ENCODE peak calls at places on chromosomes 4 and X, in four cellular contexts. U, S, Y and E are unnamed samples.

GRCh38 chr4:73208376-73208775 is 50.2 kb downstream of the ANKRD17 start:
- DNase-seq in U (no peak), S (no peak), Y (no peak), E (no peak)

GRCh38 chrX:9498236-9498635 is 33.4 kb downstream of the TBL1X start:
- DNase-seq in U (no peak), S (no peak), Y (no peak), E (no peak)

GRCh38 chr4:137981277-137981676 is 260.9 kb downstream of the SLC7A11 start:
- DNase-seq in U (no peak), S (no peak), Y (no peak), E (no peak)

GRCh38 chrX:68121835-68122234 is 311.5 kb downstream of the OPHN1 start:
- DNase-seq in U (no peak), S (no peak), Y (no peak), E (no peak)

GRCh38 chrX:21131346-21131745 is 242.9 kb upstream of the CNKSR2 start:
- DNase-seq in U (no peak), S (no peak), Y (no peak), E (no peak)

GRCh38 chr4:168384437-168385141 is 66.0 kb upstream of the DDX60 start:
- DNase-seq in U (no peak), S (no peak), Y (no peak), E (no peak)

GRCh38 chr4:152156448-152156847 is 379.4 kb downstream of the FBXW7 start:
- DNase-seq in U (no peak), S (no peak), Y (no peak), E (no peak)

GRCh38 chr4:7630559-7631287 is 196.0 kb upstream of the PSAPL1 start:
- DNase-seq in U (peak), S (no peak), Y (no peak), E (no peak)

GRCh38 chr4:138897818-138898226 is 117.8 kb upstream of the NOCT start:
- DNase-seq in U (no peak), S (no peak), Y (no peak), E (no peak)

GRCh38 chr4:37475776-37476175 is 210.4 kb downstream of the RELL1 start:
- DNase-seq in U (no peak), S (no peak), Y (no peak), E (no peak)

GRCh38 chr4:3010998-3011397 is 47.6 kb downstream of the GRK4 start:
- DNase-seq in U (no peak), S (no peak), Y (no peak), E (no peak)

GRCh38 chr4:80948995-80949394 is 81.5 kb upstream of the BMP3 start:
- DNase-seq in U (no peak), S (no peak), Y (no peak), E (no peak)

GRCh38 chrX:85592980-85593379 is 213.5 kb upstream of the POF1B start:
- DNase-seq in U (no peak), S (no peak), Y (no peak), E (no peak)

GRCh38 chr4:183455431-183456145 is 11.2 kb downstream of the CDKN2AIP start:
- DNase-seq in U (no peak), S (no peak), Y (no peak), E (no peak)

GRCh38 chr4:89307446-89308160 is at the start of gene GPRIN3:
- DNase-seq in U (peak), S (peak), Y (peak), E (peak)

GRCh38 chr4:103424853-103425252 is 226.7 kb upstream of the CENPE start:
- DNase-seq in U (no peak), S (no peak), Y (no peak), E (no peak)

GRCh38 chr4:169327951-169328350 is 57.2 kb upstream of the SH3RF1 start:
- DNase-seq in U (no peak), S (no peak), Y (no peak), E (no peak)

GRCh38 chr4:108544504-108544903 is 75.9 kb upstream of the RPL34 start:
- DNase-seq in U (no peak), S (no peak), Y (no peak), E (no peak)

GRCh38 chrX:114970806-114971205 is 46.6 kb downstream of the IL13RA2 start:
- DNase-seq in U (no peak), S (no peak), Y (no peak), E (no peak)

GRCh38 chr4:7389101-7389701 is 45.5 kb downstream of the PSAPL1 start:
- DNase-seq in U (peak), S (no peak), Y (no peak), E (peak)

GRCh38 chr4:24070117-24070516 is 180.3 kb upstream of the PPARGC1A start:
- DNase-seq in U (no peak), S (no peak), Y (no peak), E (no peak)

GRCh38 chrX:15293471-15293870 is 22.0 kb downstream of the ASB11 start:
- DNase-seq in U (no peak), S (no peak), Y (no peak), E (no peak)

GRCh38 chr4:105637409-105638258 is 70.9 kb downstream of the INTS12 start:
- DNase-seq in U (peak), S (peak), Y (no peak), E (peak)